ENCODE peak calls at places on chromosomes 11 and 22, in four cellular contexts. P, T, W and M are unnamed samples.

GRCh38 chr11:71118671-71119250 is 133.6 kb downstream of the SHANK2 start:
- DNase-seq in W (no peak), P (no peak), T (no peak), M (no peak)

GRCh38 chr11:128299132-128299726 is 288.1 kb downstream of the ETS1 start:
- DNase-seq in P (no peak), W (no peak), T (no peak), M (peak; percentile 34)

GRCh38 chr11:60634151-60634550 is 65.3 kb upstream of the MS4A8 start:
- DNase-seq in W (no peak), T (peak; percentile 74), P (no peak), M (no peak)

GRCh38 chr22:39518996-39519680 is 1.2 kb upstream of the ATF4 start:
- DNase-seq in P (no peak), W (no peak), T (no peak), M (no peak)

GRCh38 chr11:115458877-115459276 is 45.3 kb downstream of the CADM1 start:
- DNase-seq in W (no peak), T (no peak), P (no peak), M (no peak)

GRCh38 chr22:20625270-20625669 is 117.9 kb downstream of the MED15 start:
- DNase-seq in T (no peak), W (no peak), P (no peak), M (no peak)

GRCh38 chr22:27204280-27204679 is 546.9 kb downstream of the MIAT start:
- DNase-seq in T (no peak), P (no peak), W (no peak), M (no peak)

GRCh38 chr11:62370743-62371440 is 33.6 kb downstream of the ASRGL1 start:
- DNase-seq in W (no peak), P (no peak), T (no peak), M (no peak)